ENCODE peak calls at places on chromosomes 3 and 15, in eight cellular contexts. C, B, F, X, G, W, O and Q are unnamed samples.

GRCh38 chr3:15602146-15602536 is 596 bp downstream of the BTD start:
- DNase-seq in G (no peak), X (no peak), F (no peak), C (no peak), B (no peak), O (no peak), W (no peak), Q (no peak)

GRCh38 chr3:119600732-119601131 is 3.0 kb downstream of the PLA1A start:
- DNase-seq in X (no peak), O (peak; percentile 12), B (peak; percentile 48), C (no peak), F (no peak), G (peak; percentile 53), W (no peak), Q (no peak)

GRCh38 chr3:140896997-140897396 is 44.6 kb upstream of the SLC25A36 start:
- DNase-seq in B (no peak), W (no peak), C (no peak), O (no peak), G (no peak), F (no peak), X (no peak), Q (no peak)

GRCh38 chr3:32510075-32510724 is 7.5 kb upstream of the CMTM6 start:
- DNase-seq in G (peak; percentile 51), X (peak; percentile 68), W (no peak), F (peak; percentile 71), B (peak; percentile 81), C (peak; percentile 48), O (peak; percentile 63), Q (no peak)

GRCh38 chr3:79729096-79729495 is 38.7 kb downstream of the ROBO1 start:
- DNase-seq in W (peak; percentile 9), C (no peak), G (no peak), X (peak; percentile 85), F (no peak), B (no peak), O (no peak), Q (peak; percentile 36)

GRCh38 chr15:40361640-40362039 is 3.6 kb downstream of the DISP2 start:
- DNase-seq in O (no peak), C (no peak), W (no peak), G (no peak), B (no peak), X (no peak), F (no peak), Q (no peak)

GRCh38 chr3:195553268-195553667 is 10.1 kb upstream of the PPP1R2 start:
- DNase-seq in G (no peak), X (no peak), C (no peak), B (no peak), O (no peak), F (no peak), W (no peak), Q (no peak)

GRCh38 chr15:47824185-47824584 is 106.9 kb downstream of the SEMA6D start:
- DNase-seq in B (no peak), O (no peak), C (no peak), W (no peak), F (no peak), X (no peak), G (no peak), Q (no peak)

GRCh38 chr15:98850991-98851776 is 156.4 kb downstream of the PGPEP1L start:
- DNase-seq in O (peak; percentile 27), B (peak; percentile 79), W (no peak), C (peak; percentile 54), X (peak; percentile 73), F (peak; percentile 73), G (peak; percentile 82), Q (peak; percentile 48)

GRCh38 chr3:78804251-78805037 is 963.4 kb downstream of the ROBO1 start:
- DNase-seq in W (no peak), C (no peak), B (peak; percentile 32), F (peak; percentile 89), O (no peak), G (no peak), X (peak; percentile 63), Q (no peak)

GRCh38 chr3:108410531-108410984 is 99.8 kb downstream of the MYH15 start:
- DNase-seq in B (no peak), G (peak; percentile 43), C (no peak), W (no peak), X (no peak), O (no peak), F (peak; percentile 21), Q (no peak)

GRCh38 chr15:98443483-98443882 is 204.9 kb upstream of the IGF1R start:
- DNase-seq in W (no peak), O (no peak), B (no peak), G (no peak), C (no peak), F (no peak), X (no peak), Q (no peak)